ENCODE peak calls at places on chromosomes 5 and 9, in four cellular contexts. U, L, P and O are unnamed samples.

GRCh38 chr9:136587145-136587943 is 41.5 kb upstream of the NOTCH1 start:
- DNase-seq in U (peak), L (peak), P (no peak), O (no peak)

GRCh38 chr9:36041491-36041890 is 4.8 kb downstream of the RECK start:
- DNase-seq in P (no peak), U (no peak), L (no peak), O (no peak)

GRCh38 chr5:89546658-89547057 is 663.7 kb upstream of the MEF2C start:
- DNase-seq in L (no peak), U (no peak), P (no peak), O (no peak)

GRCh38 chr5:142929602-142930001 is 159.4 kb downstream of the ARHGAP26 start:
- DNase-seq in L (no peak), P (no peak), U (peak), O (no peak)

GRCh38 chr9:135951889-135952663 is 9.1 kb downstream of the UBAC1 start:
- DNase-seq in L (no peak), P (peak), U (no peak), O (no peak)

GRCh38 chr5:13987843-13988464 is 43.5 kb upstream of the DNAH5 start:
- DNase-seq in P (peak), U (peak), L (no peak), O (no peak)

GRCh38 chr5:131988601-131989000 is 22.9 kb downstream of the ACSL6 start:
- DNase-seq in P (no peak), U (no peak), L (peak), O (no peak)

GRCh38 chr9:79660615-79661014 is 88.8 kb downstream of the TLE4 start:
- DNase-seq in U (no peak), P (no peak), L (no peak), O (no peak)

GRCh38 chr9:36136277-36136893 is at the start of gene GLIPR2:
- DNase-seq in P (peak), U (peak), L (peak), O (no peak)

GRCh38 chr5:106964102-106964501 is 706.6 kb downstream of the EFNA5 start:
- DNase-seq in U (no peak), P (no peak), L (no peak), O (no peak)

GRCh38 chr5:82975812-82976211 is 101.4 kb downstream of the TMEM167A start:
- DNase-seq in U (no peak), L (no peak), P (no peak), O (no peak)

GRCh38 chr5:146515473-146516150 is 378 bp downstream of the GPR151 start:
- DNase-seq in U (no peak), P (no peak), L (no peak), O (no peak)

GRCh38 chr9:133030317-133031129 is at the start of gene GTF3C5:
- DNase-seq in L (peak), P (peak), U (peak), O (peak)
- TF ChIP-seq POLR2A in L (no peak), P (peak), U (no peak), O (peak)

GRCh38 chr5:160472482-160472881 is 50.8 kb downstream of the PTTG1 start:
- DNase-seq in U (no peak), P (no peak), L (no peak), O (no peak)

GRCh38 chr5:160477266-160477970 is 55.8 kb downstream of the PTTG1 start:
- DNase-seq in U (no peak), L (no peak), P (no peak), O (no peak)

GRCh38 chr5:160479220-160479619 is 57.6 kb downstream of the PTTG1 start:
- DNase-seq in U (no peak), L (no peak), P (no peak), O (no peak)

GRCh38 chr5:160473736-160474483 is 52.3 kb downstream of the PTTG1 start:
- DNase-seq in P (no peak), L (no peak), U (no peak), O (no peak)

GRCh38 chr5:160475864-160476438 is 54.3 kb downstream of the PTTG1 start:
- DNase-seq in L (no peak), P (no peak), U (no peak), O (no peak)
- TF ChIP-seq CTCF in L (no peak), P (no peak), U (no peak), O (no peak)

DNA sequence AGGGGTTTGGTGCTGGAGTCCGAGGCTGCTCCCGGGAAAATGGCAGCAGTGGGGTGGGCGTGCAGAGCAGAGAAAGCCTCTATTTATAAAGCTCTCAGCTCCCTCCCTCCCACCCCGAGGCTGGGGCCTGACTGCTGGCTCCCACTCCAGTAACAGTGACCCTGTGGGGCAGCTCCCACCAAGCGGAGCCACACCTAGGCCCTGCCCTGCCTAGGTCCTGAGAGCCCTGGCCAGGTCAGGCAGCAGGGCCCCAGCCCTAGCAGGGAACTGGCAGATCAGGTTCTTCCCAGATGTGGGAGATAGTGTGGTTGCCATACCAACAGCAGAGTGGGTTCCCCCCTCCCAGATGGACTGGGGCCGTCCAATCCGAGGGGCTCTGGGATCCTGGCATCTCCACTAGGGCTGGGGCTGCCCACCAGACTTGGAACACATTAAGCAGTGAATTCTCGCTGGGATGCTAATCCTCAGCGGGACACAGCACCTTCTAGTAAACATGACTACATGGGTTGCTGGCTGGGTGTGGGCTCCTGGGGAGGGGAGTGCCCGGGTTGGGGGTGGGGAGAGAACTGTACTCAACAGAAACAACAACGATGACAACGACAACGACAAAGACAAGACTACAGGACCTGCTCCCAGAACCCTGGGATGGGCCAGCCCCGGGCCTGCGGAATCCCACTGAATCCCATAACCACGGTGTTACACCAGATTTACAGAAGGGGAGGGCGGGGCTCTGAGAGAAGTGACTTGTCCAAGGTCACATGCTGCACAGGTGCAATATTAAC is 1.5 kb downstream of the SH3GLB2 start:
- DNase-seq in P (peak), L (no peak), U (no peak), O (no peak)
- H3K27ac ChIP-seq in P (peak), L (no peak), U (no peak), O (peak)

DNA sequence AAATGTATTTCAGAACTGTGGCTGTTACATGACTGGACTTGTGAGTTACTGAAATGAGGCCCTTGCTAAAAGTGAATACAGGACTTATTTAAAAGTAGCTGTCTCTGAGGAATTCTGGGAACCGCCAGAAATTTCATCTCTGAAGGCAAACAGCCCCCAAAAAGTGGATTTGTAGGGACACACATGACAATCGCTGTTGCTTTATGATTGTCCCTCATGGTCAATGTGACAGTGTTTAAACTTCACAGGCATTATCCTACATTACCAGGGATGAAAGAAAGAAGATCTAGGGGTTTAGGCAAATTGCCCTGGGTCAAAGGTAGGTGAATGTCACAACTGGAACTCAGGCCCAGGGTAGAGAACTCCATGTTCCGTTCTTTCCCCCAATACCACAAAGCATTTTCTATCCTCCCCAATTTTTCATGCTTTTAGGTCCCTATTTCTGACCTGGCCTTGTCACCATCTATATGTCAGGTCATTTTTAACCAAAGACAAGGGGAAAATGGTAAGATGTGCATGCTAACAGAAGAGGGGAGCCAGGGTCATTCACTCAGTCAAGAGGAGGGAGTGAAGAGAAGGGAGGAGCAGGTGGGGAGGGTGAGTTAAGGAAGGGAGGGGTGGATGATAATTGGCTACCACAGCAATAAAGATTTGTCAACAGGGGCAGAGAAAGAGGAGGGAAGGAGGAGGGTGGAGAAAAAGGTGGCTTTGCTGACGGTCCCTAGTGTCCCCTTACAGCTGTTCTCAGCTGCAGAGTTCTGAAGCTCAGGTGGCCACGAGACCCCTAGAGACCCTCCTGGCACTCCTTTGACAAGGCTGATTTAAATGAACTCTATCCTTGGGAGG is 57.8 kb upstream of the GLRX start:
- DNase-seq in L (no peak), U (no peak), P (no peak), O (no peak)
- TF ChIP-seq POLR2A in L (no peak), U (no peak), P (no peak), O (no peak)

GRCh38 chr5:173242675-173243085 is 7.7 kb upstream of the NKX2-5 start:
- DNase-seq in L (no peak), U (peak), P (no peak), O (no peak)
- TF ChIP-seq CTCF in L (no peak), U (peak), P (no peak), O (no peak)

DNA sequence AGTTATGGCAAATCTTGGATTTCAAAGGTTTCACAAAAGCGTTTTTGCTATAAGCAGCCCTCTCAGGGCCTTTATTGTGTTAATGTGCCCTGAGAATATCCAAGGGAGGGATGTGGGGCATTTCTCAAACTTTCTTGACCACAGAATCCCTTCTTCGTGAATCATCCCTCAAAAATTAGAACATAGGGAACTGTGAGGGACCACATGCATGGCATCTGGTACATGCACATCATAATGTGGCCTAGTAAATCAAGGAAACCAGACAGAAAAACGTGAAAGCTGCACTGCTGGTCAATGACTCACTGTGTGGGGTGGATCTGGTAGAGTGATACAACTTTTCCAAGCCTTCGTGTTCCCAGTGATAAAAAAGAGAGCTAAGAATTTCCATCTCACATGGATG is 22.4 kb downstream of the DDX31 start:
- DNase-seq in P (no peak), L (no peak), U (no peak), O (no peak)
- H3K27ac ChIP-seq in P (no peak), L (no peak), U (no peak), O (no peak)

DNA sequence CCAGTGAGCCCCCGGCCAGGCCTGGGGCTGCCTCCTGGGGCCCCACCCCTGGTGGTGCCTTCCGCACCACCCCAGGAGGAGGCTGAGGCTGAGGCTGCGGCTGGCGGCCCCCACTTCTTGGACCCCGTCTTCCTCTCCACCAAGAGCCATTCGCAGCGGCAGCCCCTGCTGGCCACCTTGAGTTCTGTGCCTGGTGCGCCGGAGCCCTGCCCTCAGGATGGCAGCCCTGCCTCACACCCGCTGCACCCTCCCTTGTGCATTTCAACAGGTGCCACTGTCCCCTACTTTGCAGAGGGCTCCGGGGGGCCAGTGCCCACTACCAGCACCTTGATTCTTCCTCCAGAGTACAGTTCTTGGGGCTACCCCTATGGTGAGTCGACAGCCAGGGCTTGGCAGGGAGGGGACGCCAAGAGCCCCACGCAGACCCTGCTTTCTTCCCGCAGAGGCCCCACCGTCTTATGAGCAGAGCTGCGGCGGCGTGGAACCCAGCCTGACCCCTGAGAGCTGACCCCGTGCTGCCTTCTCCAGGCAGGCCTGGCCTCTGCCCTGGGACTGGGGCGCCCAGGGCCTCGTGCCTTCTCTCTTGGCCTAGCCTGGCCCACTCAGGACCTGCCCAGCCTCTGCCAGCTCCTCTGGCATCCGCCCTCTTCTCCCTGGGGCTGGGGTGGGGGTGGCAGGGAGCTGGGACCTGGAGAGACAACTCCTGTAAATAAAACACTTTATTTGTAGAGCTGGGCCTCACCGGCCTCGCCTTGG is 4.0 kb upstream of the EHMT1 start:
- DNase-seq in L (peak), U (no peak), P (no peak), O (no peak)
- TF ChIP-seq POLR2A in L (no peak), U (no peak), P (no peak), O (no peak)

DNA sequence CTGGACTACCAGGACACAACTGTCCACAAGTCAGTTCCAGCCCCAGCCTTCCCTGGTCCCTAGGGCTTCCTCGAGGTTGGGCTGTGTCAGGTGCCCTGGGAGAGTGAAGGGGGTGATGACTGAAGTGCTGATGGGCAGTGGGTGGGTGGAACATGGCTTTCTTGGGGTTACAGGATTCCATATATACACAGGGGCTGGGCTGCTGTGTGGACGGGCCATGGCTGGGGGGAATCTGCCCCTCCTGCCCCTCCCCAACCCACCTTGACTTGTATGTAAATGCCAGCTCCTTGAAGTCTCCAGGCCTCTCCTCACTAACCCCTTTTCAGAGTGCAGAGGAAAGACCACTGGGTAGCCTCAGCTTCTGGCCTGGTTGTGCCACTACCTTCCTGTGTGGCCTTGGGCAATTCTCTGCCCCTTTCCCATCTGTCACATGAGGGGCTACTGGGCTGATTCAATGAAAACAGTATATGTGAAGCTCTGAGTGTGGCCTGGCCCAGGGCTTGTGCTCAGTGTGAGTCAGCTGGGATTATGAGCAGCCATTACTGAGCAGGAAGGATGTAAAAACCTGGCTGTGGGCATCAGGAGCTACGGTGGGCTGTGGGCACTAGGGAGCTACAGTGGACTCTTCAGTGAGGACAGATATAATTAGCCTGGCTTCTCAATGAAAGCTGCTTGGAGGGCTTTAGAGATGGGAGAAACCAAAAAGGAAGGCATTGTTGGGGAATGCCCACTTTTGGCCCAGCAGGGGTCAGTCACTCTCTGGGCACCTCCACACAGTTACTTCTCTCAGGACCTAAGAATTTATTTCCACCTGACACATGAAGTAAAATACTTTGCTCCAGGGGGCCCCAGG is 23.3 kb downstream of the PITX1 start:
- DNase-seq in L (peak), P (no peak), U (no peak), O (no peak)
- TF ChIP-seq CTCF in L (no peak), P (no peak), U (no peak), O (no peak)

GRCh38 chr5:172417983-172418630 is 36.2 kb downstream of the SH3PXD2B start:
- DNase-seq in L (peak), P (peak), U (peak), O (peak)
- H3K27ac ChIP-seq in L (peak), P (peak), U (peak), O (peak)